ENCODE peak calls at places on chromosomes 7 and 10, in five cellular contexts. T, S, G, R and V are unnamed samples.

GRCh38 chr7:100130608-100131453 is 4.1 kb downstream of the MBLAC1 start:
- DNase-seq in G (peak), S (peak), T (no peak), R (peak), V (peak)

GRCh38 chr7:101442426-101443070 is 79.9 kb downstream of the COL26A1 start:
- DNase-seq in T (no peak), G (no peak), R (no peak), S (no peak), V (no peak)

GRCh38 chr7:112449353-112449752 is 907 bp upstream of the IFRD1 start:
- DNase-seq in G (peak), T (peak), R (peak), S (no peak), V (peak)

GRCh38 chr10:132548106-132548823 is 10.7 kb downstream of the INPP5A start:
- DNase-seq in T (no peak), G (no peak), R (no peak), S (no peak), V (no peak)

GRCh38 chr7:143460585-143460984 is 17.1 kb upstream of the TAS2R41 start:
- DNase-seq in T (no peak), S (no peak), G (peak), R (no peak), V (no peak)

GRCh38 chr10:8331896-8332729 is 277.6 kb downstream of the GATA3 start:
- DNase-seq in T (peak), R (peak), S (peak), G (peak), V (peak)

GRCh38 chr7:150340024-150340749 is 1.2 kb downstream of the RARRES2 start:
- DNase-seq in S (peak), T (no peak), G (peak), R (no peak), V (peak)

GRCh38 chr10:103847909-103848468 is 7.4 kb downstream of the SH3PXD2A start:
- DNase-seq in G (peak), S (peak), R (no peak), T (no peak), V (no peak)

GRCh38 chr10:77182803-77183202 is 454.8 kb downstream of the KCNMA1 start:
- DNase-seq in S (no peak), T (no peak), G (no peak), R (no peak), V (no peak)

GRCh38 chr7:132422502-132423101 is 153.7 kb downstream of the PLXNA4 start:
- DNase-seq in G (no peak), R (no peak), T (no peak), S (no peak), V (no peak)

GRCh38 chr7:122014697-122015096 is 129.4 kb downstream of the AASS start:
- DNase-seq in R (no peak), T (no peak), G (no peak), S (no peak), V (no peak)
- TF ChIP-seq CTCF in R (no peak), T (no peak), G (no peak), S (peak), V (no peak)

GRCh38 chr10:95907454-95908253 is at the start of gene CC2D2B:
- DNase-seq in G (peak), S (peak), R (peak), T (peak), V (peak)

GRCh38 chr10:95908450-95908849 is 675 bp downstream of the CC2D2B start:
- DNase-seq in R (no peak), S (no peak), T (no peak), G (no peak), V (no peak)

GRCh38 chr10:95909591-95909990 is 1.8 kb downstream of the CC2D2B start:
- DNase-seq in S (no peak), T (no peak), R (no peak), G (no peak), V (no peak)

GRCh38 chr10:95906675-95907453 is 911 bp upstream of the CC2D2B start:
- DNase-seq in S (peak), G (peak), R (peak), T (peak), V (peak)
- TF ChIP-seq CTCF in S (no peak), G (no peak), R (no peak), T (peak), V (no peak)

GRCh38 chr7:129492406-129492805 is 9.9 kb upstream of the SMKR1 start:
- DNase-seq in S (no peak), R (no peak), G (no peak), T (no peak), V (no peak)

GRCh38 chr7:129496653-129497052 is 5.7 kb upstream of the SMKR1 start:
- DNase-seq in R (no peak), S (no peak), T (no peak), G (no peak), V (no peak)

GRCh38 chr7:129495987-129496386 is 6.3 kb upstream of the SMKR1 start:
- DNase-seq in S (no peak), G (no peak), R (no peak), T (no peak), V (no peak)

GRCh38 chr7:129494041-129494440 is 8.3 kb upstream of the SMKR1 start:
- DNase-seq in R (no peak), S (no peak), G (peak), T (peak), V (no peak)

GRCh38 chr7:129493555-129493954 is 8.8 kb upstream of the SMKR1 start:
- DNase-seq in S (no peak), G (no peak), T (no peak), R (no peak), V (no peak)
- TF ChIP-seq CTCF in S (peak), G (no peak), T (peak), R (no peak), V (no peak)

GRCh38 chr7:5426226-5426475 is 2.5 kb upstream of the TNRC18 start:
- DNase-seq in G (peak), R (no peak), T (no peak), S (no peak), V (no peak)

GRCh38 chr7:5429253-5429856 is 5.7 kb upstream of the TNRC18 start:
- DNase-seq in T (no peak), G (peak), S (peak), R (no peak), V (peak)

GRCh38 chr7:5429857-5430611 is 6.4 kb upstream of the TNRC18 start:
- DNase-seq in S (peak), R (no peak), G (peak), T (no peak), V (peak)

GRCh38 chr7:5430612-5430947 is 6.9 kb upstream of the TNRC18 start:
- DNase-seq in G (no peak), T (no peak), S (no peak), R (no peak), V (no peak)

DNA sequence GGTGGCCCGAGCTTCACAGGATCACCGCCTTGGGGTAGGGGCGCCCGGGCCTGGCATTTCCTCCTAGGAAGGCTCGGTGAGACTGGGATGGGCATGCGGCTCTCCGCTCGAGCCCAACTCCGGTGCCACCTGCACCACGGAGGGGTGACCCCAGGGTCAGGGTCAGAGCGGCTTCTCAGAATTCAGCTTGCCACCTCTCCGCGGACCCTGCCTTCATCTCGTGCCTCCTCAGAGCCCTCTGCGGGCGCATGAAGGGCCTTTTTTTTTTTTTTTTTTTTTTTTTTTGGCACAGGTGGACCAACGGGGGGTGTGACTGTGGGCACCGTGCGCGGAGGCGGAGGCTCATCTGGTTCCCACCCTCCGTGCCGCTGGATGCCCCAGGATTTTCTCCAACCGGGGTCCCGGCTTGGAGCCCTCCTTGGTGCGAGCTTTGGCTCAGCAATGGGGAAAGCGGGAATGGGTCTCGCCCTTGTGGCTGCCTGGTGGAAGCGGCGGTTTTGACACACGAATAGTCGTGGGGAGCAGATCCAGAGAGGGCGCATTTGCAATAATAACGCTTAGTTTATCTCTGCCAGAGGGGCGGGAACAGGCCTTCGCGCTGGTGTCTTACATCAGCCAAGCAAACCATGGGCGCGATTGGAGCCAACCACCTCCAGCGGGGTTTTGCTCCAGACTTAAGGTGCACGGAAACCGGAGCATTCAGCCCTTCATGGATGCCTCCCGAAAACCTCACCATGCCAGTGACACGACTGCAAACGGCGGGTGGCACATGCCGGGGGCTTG is 5.0 kb upstream of the TNRC18 start:
- DNase-seq in R (no peak), S (peak), G (peak), T (no peak), V (peak)
- TF ChIP-seq CTCF in R (no peak), S (no peak), G (no peak), T (no peak), V (no peak)

DNA sequence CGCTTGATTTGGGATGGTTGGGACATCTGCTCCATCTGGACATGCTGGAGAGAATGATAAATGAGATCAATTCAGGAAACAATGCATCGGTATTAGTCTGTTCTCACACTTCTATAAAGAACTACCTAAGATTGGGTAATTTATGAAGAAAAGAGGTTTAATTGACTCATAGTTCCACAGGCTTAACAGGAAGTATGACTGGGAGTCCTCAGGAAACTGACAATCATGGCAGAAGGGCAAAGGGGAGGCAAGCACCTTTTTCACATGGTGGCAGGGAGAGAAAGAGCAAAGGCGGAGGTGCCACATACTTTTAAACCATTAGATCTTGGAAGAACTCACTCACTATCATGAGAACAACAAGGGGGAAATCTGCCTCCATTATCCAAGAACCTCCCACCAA is 16.8 kb upstream of the TSPAN12 start:
- DNase-seq in G (no peak), T (no peak), R (no peak), S (no peak), V (no peak)
- TF ChIP-seq CTCF in G (no peak), T (no peak), R (no peak), S (no peak), V (no peak)

DNA sequence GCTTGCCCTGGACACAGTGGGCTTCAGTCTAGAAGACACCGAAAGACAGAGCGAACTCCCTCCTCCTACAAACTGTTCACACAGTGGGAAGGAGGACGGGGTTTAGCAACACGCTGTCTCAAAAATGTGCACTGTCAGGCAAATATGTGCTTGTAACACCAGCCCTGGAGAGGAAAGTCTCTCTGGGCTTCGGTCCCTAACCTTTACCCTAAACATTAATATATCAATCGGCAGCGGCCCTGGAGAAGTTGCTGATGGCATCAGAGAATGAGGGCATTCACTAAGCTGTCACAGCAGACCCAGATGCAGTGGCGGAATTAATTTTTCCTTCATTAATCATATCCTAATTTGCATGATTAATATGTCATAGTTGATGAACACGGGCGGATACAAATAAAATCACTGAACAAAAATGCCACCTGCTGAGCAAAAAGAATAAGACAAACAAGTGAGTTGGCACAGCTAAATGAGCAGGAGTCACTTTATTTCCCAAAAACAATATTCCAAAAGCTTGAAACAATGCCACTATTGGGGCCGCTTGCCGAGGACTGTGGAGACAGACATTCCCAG is 45.2 kb upstream of the INSIG1 start:
- DNase-seq in G (no peak), R (no peak), S (no peak), T (no peak), V (no peak)
- TF ChIP-seq CTCF in G (no peak), R (no peak), S (no peak), T (no peak), V (no peak)

DNA sequence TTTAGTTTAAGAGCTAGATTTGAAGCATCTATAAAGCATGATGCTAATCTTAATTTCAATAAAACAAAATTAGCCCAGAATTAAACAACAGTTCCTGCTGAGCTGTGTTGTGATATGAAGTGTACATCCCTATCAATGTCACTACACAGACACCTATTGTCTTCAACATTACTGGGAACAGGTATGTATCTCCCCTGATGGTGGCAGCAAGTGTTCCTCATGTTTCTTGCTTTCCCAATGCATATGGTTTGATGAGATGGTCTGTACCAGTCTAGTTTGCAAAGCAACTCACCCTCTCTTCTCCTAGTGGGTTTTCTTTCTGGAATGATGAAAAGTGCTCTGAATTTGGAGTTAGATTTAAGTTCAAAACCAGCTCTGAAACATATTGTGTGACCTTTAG is 38.1 kb downstream of the TSPAN12 start:
- DNase-seq in T (no peak), S (no peak), R (no peak), G (no peak), V (no peak)
- TF ChIP-seq CTCF in T (no peak), S (no peak), R (no peak), G (no peak), V (no peak)

DNA sequence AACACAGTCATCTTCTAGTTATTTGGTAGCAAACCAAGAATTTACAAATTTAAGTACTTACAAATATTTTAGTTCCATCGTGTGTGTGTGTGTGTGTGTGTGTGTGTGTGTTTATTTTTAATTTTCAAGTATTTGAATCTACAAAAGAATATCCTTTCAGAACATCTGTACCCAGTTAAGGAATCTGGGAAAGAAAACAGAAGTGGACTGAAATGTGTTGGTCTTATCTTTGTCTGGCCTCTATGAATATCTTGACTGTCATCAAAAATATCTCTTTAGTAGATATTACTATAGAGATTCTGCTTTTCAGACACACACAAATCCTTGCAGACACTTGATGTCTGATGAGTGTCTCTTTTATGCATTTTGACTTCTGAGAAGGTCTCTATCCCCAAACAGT is 36.3 kb downstream of the NRCAM start:
- DNase-seq in S (no peak), T (no peak), R (no peak), G (no peak), V (no peak)
- TF ChIP-seq CTCF in S (no peak), T (no peak), R (no peak), G (no peak), V (no peak)

GRCh38 chr10:27072436-27073114 is 27.7 kb downstream of the ANKRD26 start:
- DNase-seq in S (peak), T (no peak), R (peak), G (peak), V (no peak)
- TF ChIP-seq CTCF in S (peak), T (peak), R (no peak), G (no peak), V (no peak)

GRCh38 chr7:69476416-69476815 is 121.9 kb upstream of the AUTS2 start:
- DNase-seq in T (no peak), G (no peak), S (no peak), R (no peak), V (no peak)
- TF ChIP-seq CTCF in T (no peak), G (no peak), S (no peak), R (no peak), V (no peak)